ENCODE peak calls at places on chromosomes 11 and 22, in seven cellular contexts. O is activated naive CD4-positive, alpha-beta T cell; A is amniotic epithelial cell; Z is C1 segment of cervical spinal cord; G is activated CD4-positive, alpha-beta T cell treated with anti-CD3 and anti-CD28 coated beads for 1 hour; X is activated T-helper 2 cell treated with anti-CD3 and anti-CD28 coated beads, Interferon-gamma antibody, Interleukin-2, Interleukin-4, amounts not matched to agents 10 μg/mL and 5 μg/mL and 100 μg/mL, durations not matched to agents 14 hours and 24 hours and 36 hours; R is PC-9. T is an unnamed sample.

GRCh38 chr11:74417860-74418508 is 19.8 kb upstream of the PGM2L1 start:
- DNase-seq in O (no peak), A (peak), Z (no peak), G (no peak), X (no peak), R (no peak), T (no peak)

GRCh38 chr11:120137187-120137610 is 714 bp downstream of the TRIM29 start:
- DNase-seq in O (no peak), A (no peak), Z (no peak), G (no peak), X (peak), R (no peak), T (no peak)

GRCh38 chr22:49101225-49101624 is 726.4 kb downstream of the BRD1 start:
- DNase-seq in O (no peak), A (no peak), Z (no peak), G (no peak), X (no peak), R (no peak), T (no peak)

GRCh38 chr11:70788247-70789022 is 390.1 kb downstream of the CTTN start:
- DNase-seq in O (no peak), A (peak), Z (no peak), G (no peak), X (no peak), R (peak), T (peak)

GRCh38 chr22:38115423-38116205 is 5.1 kb upstream of the BAIAP2L2 start:
- DNase-seq in O (no peak), A (no peak), Z (no peak), G (no peak), X (no peak), R (no peak), T (no peak)

GRCh38 chr22:46117206-46118199 is 32.8 kb upstream of the PPARA start:
- DNase-seq in O (no peak), A (no peak), Z (no peak), G (no peak), X (no peak), R (no peak), T (no peak)

GRCh38 chr11:106821291-106821690 is 197.0 kb downstream of the GUCY1A2 start:
- DNase-seq in O (no peak), A (no peak), Z (no peak), G (no peak), X (no peak), R (no peak), T (no peak)

GRCh38 chr22:29716814-29717213 is 3.0 kb upstream of the CABP7 start:
- DNase-seq in O (no peak), A (peak), Z (peak), G (no peak), X (peak), R (peak), T (peak)

GRCh38 chr11:118933486-118933885 is 7.8 kb upstream of the BCL9L start:
- DNase-seq in O (no peak), A (no peak), Z (no peak), G (no peak), X (no peak), R (no peak), T (no peak)

GRCh38 chr22:44211946-44212930 is 31.5 kb downstream of the PARVG start:
- DNase-seq in O (no peak), A (no peak), Z (no peak), G (no peak), X (no peak), R (no peak), T (no peak)

GRCh38 chr11:506950-507726 is at the start of gene RNH1:
- DNase-seq in O (peak), A (peak), Z (peak), G (peak), X (peak), R (peak), T (peak)

GRCh38 chr11:17673951-17674350 is 45.4 kb upstream of the MYOD1 start:
- DNase-seq in O (no peak), A (no peak), Z (no peak), G (no peak), X (no peak), R (no peak), T (no peak)

GRCh38 chr22:44850946-44851345 is 98.6 kb downstream of the ARHGAP8 start:
- DNase-seq in O (no peak), A (no peak), Z (no peak), G (no peak), X (no peak), R (no peak), T (no peak)

GRCh38 chr11:108870373-108871020 is 205.6 kb downstream of the DDX10 start:
- DNase-seq in O (no peak), A (peak), Z (no peak), G (no peak), X (no peak), R (no peak), T (no peak)

GRCh38 chr11:45163956-45164575 is 17.6 kb downstream of the PRDM11 start:
- DNase-seq in O (no peak), A (no peak), Z (no peak), G (no peak), X (no peak), R (no peak), T (no peak)

GRCh38 chr11:17352925-17353227 is 1.3 kb downstream of the NCR3LG1 start:
- DNase-seq in O (peak), A (peak), Z (no peak), G (no peak), X (peak), R (peak), T (peak)

GRCh38 chr11:38711110-38711509 is 2113.1 kb upstream of the RAG2 start:
- DNase-seq in O (no peak), A (no peak), Z (no peak), G (no peak), X (no peak), R (no peak), T (no peak)

GRCh38 chr11:115145316-115145715 is 358.9 kb downstream of the CADM1 start:
- DNase-seq in O (no peak), A (no peak), Z (no peak), G (no peak), X (no peak), R (no peak), T (no peak)

GRCh38 chr22:46843691-46844297 is 81.3 kb downstream of the TBC1D22A start:
- DNase-seq in O (no peak), A (peak), Z (no peak), G (no peak), X (no peak), R (no peak), T (no peak)

GRCh38 chr11:125300791-125301218 is 136.3 kb downstream of the PKNOX2 start:
- DNase-seq in O (no peak), A (peak), Z (no peak), G (no peak), X (no peak), R (peak), T (peak)

GRCh38 chr11:27028653-27029052 is 12.0 kb upstream of the BBOX1 start:
- DNase-seq in O (no peak), A (no peak), Z (no peak), G (no peak), X (no peak), R (no peak), T (no peak)

GRCh38 chr11:111229604-111230003 is 15.9 kb upstream of the POU2AF2 start:
- DNase-seq in O (no peak), A (peak), Z (no peak), G (no peak), X (no peak), R (no peak), T (no peak)

GRCh38 chr11:44304091-44305084 is 5.6 kb downstream of the ALX4 start:
- DNase-seq in O (no peak), A (no peak), Z (no peak), G (no peak), X (no peak), R (no peak), T (no peak)

GRCh38 chr11:133181672-133182071 is 350.6 kb downstream of the OPCML start:
- DNase-seq in O (no peak), A (no peak), Z (no peak), G (no peak), X (no peak), R (no peak), T (no peak)

GRCh38 chr11:75024764-75025211 is 36.1 kb downstream of the NEU3 start:
- DNase-seq in O (no peak), A (no peak), Z (no peak), G (no peak), X (no peak), R (no peak), T (no peak)

GRCh38 chr22:49307071-49307830 is 520.4 kb downstream of the BRD1 start:
- DNase-seq in O (no peak), A (no peak), Z (no peak), G (peak), X (peak), R (no peak), T (no peak)

T was measured in LoVo.